ENCODE peak calls at places on chromosomes 2 and 18, in ten cellular contexts. A is activated CD8-positive, alpha-beta memory T cell treated with anti-CD3 and anti-CD28 coated beads for 48 hours; S is NCI-H774; X is cerebellar cortex; T is amygdala; H is WTC11; B is D341Med; Q is left lobe of liver; G is HEK293T; N is astrocyte. L is an unnamed sample.

GRCh38 chr2:178943745-178944144 is 106.2 kb downstream of the CCDC141 start:
- DNase-seq in A (no peak), S (no peak), X (no peak), T (no peak), H (no peak), B (no peak), Q (no peak), G (no peak), N (no peak), L (no peak)

GRCh38 chr2:74204436-74204835 is 6.0 kb downstream of the MTHFD2 start:
- DNase-seq in A (no peak), S (no peak), X (no peak), T (no peak), H (no peak), B (no peak), Q (no peak), G (no peak), N (no peak), L (no peak)

GRCh38 chr18:79798346-79798998 is 734 bp downstream of the KCNG2 start:
- DNase-seq in A (no peak), S (no peak), X (no peak), T (no peak), H (peak; percentile 41), B (peak; percentile 70), Q (no peak), G (no peak), N (no peak), L (no peak)

GRCh38 chr2:102129082-102129481 is 13.5 kb upstream of the IL1R1 start:
- DNase-seq in A (no peak), S (no peak), X (no peak), T (no peak), H (no peak), B (no peak), Q (no peak), G (no peak), N (no peak), L (no peak)

GRCh38 chr2:240254337-240255164 is 114.1 kb upstream of the OTOS start:
- DNase-seq in A (no peak), S (no peak), X (no peak), T (no peak), H (no peak), B (no peak), Q (no peak), G (no peak), N (no peak), L (no peak)

GRCh38 chr2:41791523-41791922 is 256.3 kb upstream of the PKDCC start:
- DNase-seq in A (no peak), S (no peak), X (no peak), T (no peak), H (peak; percentile 35), B (no peak), Q (no peak), G (peak; percentile 22), N (peak; percentile 21), L (no peak)

GRCh38 chr18:79912409-79912991 is 39.0 kb downstream of the SLC66A2 start:
- DNase-seq in A (no peak), S (no peak), X (peak; percentile 65), T (no peak), H (no peak), B (peak; percentile 46), Q (peak; percentile 50), G (no peak), N (peak; percentile 56), L (peak; percentile 47)

GRCh38 chr2:208620487-208620978 is 213.9 kb downstream of the PTH2R start:
- DNase-seq in A (no peak), S (no peak), X (no peak), T (no peak), H (no peak), B (no peak), Q (no peak), G (no peak), N (no peak), L (no peak)

GRCh38 chr2:149692837-149693518 is 105.4 kb upstream of the MMADHC start:
- DNase-seq in A (no peak), S (no peak), X (peak; percentile 66), T (no peak), H (no peak), B (no peak), Q (no peak), G (no peak), N (peak; percentile 41), L (no peak)

GRCh38 chr2:239396881-239397681 is 3.7 kb downstream of the HDAC4 start:
- DNase-seq in A (no peak), S (no peak), X (no peak), T (no peak), H (no peak), B (no peak), Q (peak; percentile 47), G (no peak), N (no peak), L (no peak)

GRCh38 chr2:158600155-158600802 is 143.5 kb downstream of the PKP4 start:
- DNase-seq in A (no peak), S (no peak), X (no peak), T (no peak), H (no peak), B (no peak), Q (no peak), G (no peak), N (peak; percentile 92), L (no peak)